ENCODE peak calls at places on chromosome 1, in five cellular contexts. One of them, this sample, is unnamed.

GRCh38 chr1:165561257-165561656 is 17.5 kb downstream of the LRRC52 start:
- DNase-seq in GM23338: no peak
- DNase-seq in cardiac fibroblast: no peak
- DNase-seq in tibial artery: no peak
- DNase-seq in psoas muscle: no peak
- DNase-seq in this sample: no peak

GRCh38 chr1:186849271-186849671 is 20.5 kb downstream of the PLA2G4A start:
- DNase-seq in GM23338: no peak
- DNase-seq in cardiac fibroblast: no peak
- DNase-seq in tibial artery: no peak
- DNase-seq in psoas muscle: no peak
- DNase-seq in this sample: no peak

GRCh38 chr1:194975913-194976312 is 1632.3 kb downstream of the KCNT2 start:
- DNase-seq in GM23338: no peak
- DNase-seq in cardiac fibroblast: peak
- DNase-seq in tibial artery: no peak
- DNase-seq in psoas muscle: no peak
- DNase-seq in this sample: peak

GRCh38 chr1:185091480-185091879 is 46.1 kb downstream of the RNF2 start:
- DNase-seq in GM23338: no peak
- DNase-seq in cardiac fibroblast: no peak
- DNase-seq in tibial artery: no peak
- DNase-seq in psoas muscle: no peak
- DNase-seq in this sample: no peak

GRCh38 chr1:15180189-15180588 is 26.6 kb downstream of the TMEM51 start:
- DNase-seq in GM23338: no peak
- DNase-seq in cardiac fibroblast: no peak
- DNase-seq in tibial artery: no peak
- DNase-seq in psoas muscle: no peak
- DNase-seq in this sample: no peak

GRCh38 chr1:85663382-85663781 is 44.9 kb downstream of the ZNHIT6 start:
- DNase-seq in GM23338: no peak
- DNase-seq in cardiac fibroblast: no peak
- DNase-seq in tibial artery: no peak
- DNase-seq in psoas muscle: no peak
- DNase-seq in this sample: no peak

GRCh38 chr1:228274452-228275153 is 66.8 kb downstream of the OBSCN start:
- DNase-seq in GM23338: peak
- DNase-seq in cardiac fibroblast: no peak
- DNase-seq in tibial artery: no peak
- DNase-seq in psoas muscle: no peak
- DNase-seq in this sample: no peak

GRCh38 chr1:61606448-61607312 is 118.3 kb downstream of the TM2D1 start:
- DNase-seq in GM23338: no peak
- DNase-seq in cardiac fibroblast: peak
- DNase-seq in tibial artery: peak
- DNase-seq in psoas muscle: peak
- DNase-seq in this sample: peak

GRCh38 chr1:153771841-153772593 is 3.2 kb upstream of the SLC27A3 start:
- DNase-seq in GM23338: peak
- DNase-seq in cardiac fibroblast: no peak
- DNase-seq in tibial artery: peak
- DNase-seq in psoas muscle: no peak
- DNase-seq in this sample: no peak

DNA sequence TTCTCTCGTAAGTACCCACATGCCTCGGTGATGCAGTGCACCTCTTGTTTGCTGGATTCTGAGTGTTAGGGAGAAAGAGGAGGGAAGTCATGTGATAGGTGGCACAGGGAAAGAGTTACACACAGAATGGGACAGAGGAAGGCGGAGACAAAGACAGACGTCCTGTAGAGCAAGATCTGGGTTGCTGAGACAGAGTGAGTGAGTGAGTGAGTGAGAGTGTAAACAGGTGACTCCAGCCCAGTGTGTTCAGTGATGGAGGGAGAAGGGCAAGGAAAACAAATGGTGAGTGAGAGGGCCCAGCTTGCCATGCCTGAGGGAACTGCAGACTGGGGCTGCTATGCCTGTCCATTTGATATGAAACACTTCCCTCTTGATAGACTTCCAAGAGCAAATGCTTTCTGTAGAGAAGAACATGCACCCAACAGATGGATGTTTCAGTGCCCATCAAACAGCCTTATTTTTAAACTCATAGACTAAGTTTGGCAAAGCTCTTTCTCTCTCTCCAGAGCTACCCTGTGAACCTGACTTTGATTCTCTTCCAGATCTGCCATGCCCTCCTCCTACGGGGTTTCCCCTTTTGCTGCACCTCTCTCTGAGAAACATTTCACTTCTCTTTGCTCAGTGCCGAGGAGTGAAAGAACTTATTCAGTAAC is 209.9 kb upstream of the COA6 start:
- DNase-seq in GM23338: no peak
- DNase-seq in cardiac fibroblast: no peak
- DNase-seq in tibial artery: no peak
- DNase-seq in psoas muscle: no peak
- DNase-seq in this sample: no peak
- TF ChIP-seq CTCF in GM23338: no peak
- TF ChIP-seq CTCF in cardiac fibroblast: no peak
- TF ChIP-seq CTCF in tibial artery: no peak
- TF ChIP-seq CTCF in psoas muscle: no peak
- TF ChIP-seq CTCF in this sample: no peak

DNA sequence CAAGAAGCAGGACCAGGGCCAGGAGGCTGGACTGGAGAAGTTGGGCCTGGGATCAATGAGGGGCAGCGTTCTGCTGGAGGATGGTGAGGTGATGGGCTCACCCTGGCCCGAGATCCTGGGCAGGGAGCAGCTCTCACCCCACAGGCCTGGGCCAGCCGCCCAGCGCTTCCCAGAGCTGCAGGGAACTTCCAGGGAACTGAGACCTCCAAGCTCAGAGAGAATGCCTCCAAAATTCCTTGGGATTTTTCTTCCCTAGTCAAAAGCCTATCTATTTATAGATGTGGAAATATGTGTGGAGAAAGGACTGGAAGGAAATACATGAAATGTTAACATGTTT is 121.2 kb downstream of the SPSB1 start:
- DNase-seq in GM23338: no peak
- DNase-seq in cardiac fibroblast: no peak
- DNase-seq in tibial artery: no peak
- DNase-seq in psoas muscle: no peak
- DNase-seq in this sample: peak
- H3K4me3 ChIP-seq in GM23338: no peak
- H3K4me3 ChIP-seq in cardiac fibroblast: no peak
- H3K4me3 ChIP-seq in tibial artery: no peak
- H3K4me3 ChIP-seq in psoas muscle: no peak
- H3K4me3 ChIP-seq in this sample: no peak

GRCh38 chr1:201063190-201063544 is 39.7 kb upstream of the KIF21B start:
- DNase-seq in GM23338: no peak
- DNase-seq in cardiac fibroblast: no peak
- DNase-seq in tibial artery: no peak
- DNase-seq in psoas muscle: no peak
- DNase-seq in this sample: no peak
- TF ChIP-seq CTCF in GM23338: no peak
- TF ChIP-seq CTCF in cardiac fibroblast: no peak
- TF ChIP-seq CTCF in tibial artery: no peak
- TF ChIP-seq CTCF in psoas muscle: no peak
- TF ChIP-seq CTCF in this sample: no peak

DNA sequence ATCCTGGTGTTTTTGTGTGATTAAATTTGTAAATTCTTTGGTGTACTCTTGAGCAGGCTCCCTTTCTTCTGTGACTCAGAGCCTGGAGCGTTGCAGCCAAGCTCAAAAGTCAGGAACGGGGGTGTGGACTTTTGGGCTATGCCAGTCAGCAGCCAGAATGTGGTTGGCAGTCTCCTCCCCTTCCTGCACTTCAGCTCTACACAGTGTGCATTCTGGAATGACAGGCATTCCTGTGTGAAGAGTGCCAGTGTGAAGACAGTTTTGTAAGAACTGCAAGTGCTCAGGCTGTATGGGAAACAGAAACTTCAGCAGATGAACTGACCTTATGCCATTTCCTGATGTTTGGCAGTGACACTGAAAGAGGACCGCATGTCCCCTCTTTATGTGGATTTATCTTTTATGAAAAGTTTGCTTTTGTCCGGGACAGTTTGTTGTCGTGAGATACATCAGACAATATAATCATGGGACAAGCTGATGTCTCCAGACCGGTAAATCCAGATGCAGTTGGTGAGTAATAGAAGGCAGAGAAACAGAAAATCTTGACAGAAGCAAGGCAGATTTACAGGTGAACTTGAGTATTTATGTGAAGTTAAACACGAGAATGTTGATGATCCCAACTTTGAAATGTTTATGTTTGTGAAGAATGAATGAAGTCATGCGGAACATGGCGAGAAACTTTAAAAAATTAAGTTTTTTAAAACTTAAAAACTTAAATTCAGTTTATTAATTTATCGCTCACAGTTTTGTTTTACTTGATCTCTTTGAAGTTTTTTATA is 67.7 kb upstream of the RCC1 start:
- DNase-seq in GM23338: peak
- DNase-seq in cardiac fibroblast: peak
- DNase-seq in tibial artery: peak
- DNase-seq in psoas muscle: peak
- DNase-seq in this sample: peak
- H3K4me3 ChIP-seq in GM23338: no peak
- H3K4me3 ChIP-seq in cardiac fibroblast: peak
- H3K4me3 ChIP-seq in tibial artery: peak
- H3K4me3 ChIP-seq in psoas muscle: peak
- H3K4me3 ChIP-seq in this sample: peak

GRCh38 chr1:30882678-30883388 is 25.7 kb downstream of the SDC3 start:
- DNase-seq in GM23338: no peak
- DNase-seq in cardiac fibroblast: no peak
- DNase-seq in tibial artery: no peak
- DNase-seq in psoas muscle: no peak
- DNase-seq in this sample: no peak

GRCh38 chr1:30883389-30884172 is 25.0 kb downstream of the SDC3 start:
- DNase-seq in GM23338: no peak
- DNase-seq in cardiac fibroblast: no peak
- DNase-seq in tibial artery: no peak
- DNase-seq in psoas muscle: no peak
- DNase-seq in this sample: no peak

GRCh38 chr1:30886710-30887428 is 21.7 kb downstream of the SDC3 start:
- DNase-seq in GM23338: no peak
- DNase-seq in cardiac fibroblast: no peak
- DNase-seq in tibial artery: no peak
- DNase-seq in psoas muscle: no peak
- DNase-seq in this sample: no peak

GRCh38 chr1:30885580-30886513 is 22.7 kb downstream of the SDC3 start:
- DNase-seq in GM23338: no peak
- DNase-seq in cardiac fibroblast: no peak
- DNase-seq in tibial artery: no peak
- DNase-seq in psoas muscle: no peak
- DNase-seq in this sample: no peak

DNA sequence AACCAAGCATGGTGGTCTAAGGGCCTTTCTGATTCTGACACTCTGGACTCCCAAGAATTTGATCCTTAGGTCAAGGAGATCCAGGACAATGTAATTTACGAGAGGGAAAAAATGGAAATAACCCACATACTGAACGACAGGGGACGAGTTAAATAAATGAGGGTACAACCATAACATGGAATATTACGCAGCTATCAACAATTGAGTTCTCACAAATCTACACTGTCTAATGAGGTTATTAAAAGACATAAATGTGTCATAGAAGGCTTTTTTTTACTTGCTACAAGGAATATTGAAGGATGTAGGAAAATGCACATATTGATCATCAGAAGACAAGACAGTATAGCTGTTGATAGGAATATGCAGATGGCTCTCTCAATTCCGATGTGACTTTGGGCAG is 23.8 kb downstream of the SDC3 start:
- DNase-seq in GM23338: no peak
- DNase-seq in cardiac fibroblast: no peak
- DNase-seq in tibial artery: no peak
- DNase-seq in psoas muscle: no peak
- DNase-seq in this sample: no peak
- TF ChIP-seq CTCF in GM23338: no peak
- TF ChIP-seq CTCF in cardiac fibroblast: no peak
- TF ChIP-seq CTCF in tibial artery: no peak
- TF ChIP-seq CTCF in psoas muscle: no peak
- TF ChIP-seq CTCF in this sample: no peak